ENCODE peak calls at places on chromosomes 1 and 21, in four cellular contexts. One of them, this sample, is unnamed.

GRCh38 chr21:15539376-15539775 is 190.4 kb upstream of the USP25 start:
- DNase-seq in mammary epithelial cell: no peak
- DNase-seq in Jurkat, Clone E6-1: no peak
- DNase-seq in cardiac muscle cell: no peak
- DNase-seq in this sample: no peak

GRCh38 chr1:216045400-216045799 is 377.8 kb downstream of the USH2A start:
- DNase-seq in mammary epithelial cell: peak
- DNase-seq in Jurkat, Clone E6-1: no peak
- DNase-seq in cardiac muscle cell: peak
- DNase-seq in this sample: peak

GRCh38 chr1:182460550-182460951 is 10.6 kb downstream of the RGSL1 start:
- DNase-seq in mammary epithelial cell: no peak
- DNase-seq in Jurkat, Clone E6-1: no peak
- DNase-seq in cardiac muscle cell: peak
- DNase-seq in this sample: no peak

GRCh38 chr1:155698382-155699038 is 9.6 kb downstream of the DAP3 start:
- DNase-seq in mammary epithelial cell: peak
- DNase-seq in Jurkat, Clone E6-1: no peak
- DNase-seq in cardiac muscle cell: peak
- DNase-seq in this sample: peak

GRCh38 chr1:74502432-74502831 is 10.0 kb downstream of the LRRC53 start:
- DNase-seq in mammary epithelial cell: peak
- DNase-seq in Jurkat, Clone E6-1: peak
- DNase-seq in cardiac muscle cell: peak
- DNase-seq in this sample: peak

GRCh38 chr1:91569411-91570104 is 68.9 kb downstream of the CDC7 start:
- DNase-seq in mammary epithelial cell: peak
- DNase-seq in Jurkat, Clone E6-1: no peak
- DNase-seq in cardiac muscle cell: peak
- DNase-seq in this sample: peak

GRCh38 chr1:212162635-212163034 is 122.6 kb upstream of the PPP2R5A start:
- DNase-seq in mammary epithelial cell: peak
- DNase-seq in Jurkat, Clone E6-1: peak
- DNase-seq in cardiac muscle cell: peak
- DNase-seq in this sample: peak

GRCh38 chr1:220803401-220804201 is 16.9 kb downstream of the MTARC1 start:
- DNase-seq in mammary epithelial cell: no peak
- DNase-seq in Jurkat, Clone E6-1: peak
- DNase-seq in cardiac muscle cell: peak
- DNase-seq in this sample: no peak

GRCh38 chr1:228350831-228351781 is 55.5 kb downstream of the TRIM11 start:
- DNase-seq in mammary epithelial cell: no peak
- DNase-seq in Jurkat, Clone E6-1: no peak
- DNase-seq in cardiac muscle cell: no peak
- DNase-seq in this sample: peak

GRCh38 chr1:232477728-232478127 is 152.2 kb downstream of the SIPA1L2 start:
- DNase-seq in mammary epithelial cell: peak
- DNase-seq in Jurkat, Clone E6-1: no peak
- DNase-seq in cardiac muscle cell: peak
- DNase-seq in this sample: peak

GRCh38 chr1:53568540-53568939 is 109.3 kb downstream of the DMRTB1 start:
- DNase-seq in mammary epithelial cell: no peak
- DNase-seq in Jurkat, Clone E6-1: no peak
- DNase-seq in cardiac muscle cell: no peak
- DNase-seq in this sample: no peak

GRCh38 chr1:44760876-44761275 is 14.5 kb upstream of the RPS8 start:
- DNase-seq in mammary epithelial cell: no peak
- DNase-seq in Jurkat, Clone E6-1: no peak
- DNase-seq in cardiac muscle cell: no peak
- DNase-seq in this sample: no peak

GRCh38 chr1:183238071-183238470 is 52.0 kb downstream of the LAMC2 start:
- DNase-seq in mammary epithelial cell: peak
- DNase-seq in Jurkat, Clone E6-1: no peak
- DNase-seq in cardiac muscle cell: peak
- DNase-seq in this sample: peak

GRCh38 chr1:79198841-79199240 is 192.3 kb upstream of the ADGRL4 start:
- DNase-seq in mammary epithelial cell: peak
- DNase-seq in Jurkat, Clone E6-1: no peak
- DNase-seq in cardiac muscle cell: peak
- DNase-seq in this sample: no peak

GRCh38 chr1:107609808-107610207 is 355.2 kb downstream of the VAV3 start:
- DNase-seq in mammary epithelial cell: peak
- DNase-seq in Jurkat, Clone E6-1: no peak
- DNase-seq in cardiac muscle cell: no peak
- DNase-seq in this sample: no peak

GRCh38 chr1:178575611-178576331 is 62.9 kb downstream of the TEX35 start:
- DNase-seq in mammary epithelial cell: no peak
- DNase-seq in Jurkat, Clone E6-1: no peak
- DNase-seq in cardiac muscle cell: no peak
- DNase-seq in this sample: no peak

GRCh38 chr1:178908358-178908757 is 37.5 kb upstream of the ANGPTL1 start:
- DNase-seq in mammary epithelial cell: no peak
- DNase-seq in Jurkat, Clone E6-1: no peak
- DNase-seq in cardiac muscle cell: peak
- DNase-seq in this sample: no peak

GRCh38 chr1:67169932-67170331 is 3.7 kb downstream of the IL23R start:
- DNase-seq in mammary epithelial cell: no peak
- DNase-seq in Jurkat, Clone E6-1: no peak
- DNase-seq in cardiac muscle cell: no peak
- DNase-seq in this sample: no peak

GRCh38 chr1:85934531-85934930 is 222.0 kb downstream of the COL24A1 start:
- DNase-seq in mammary epithelial cell: no peak
- DNase-seq in Jurkat, Clone E6-1: no peak
- DNase-seq in cardiac muscle cell: peak
- DNase-seq in this sample: no peak

GRCh38 chr1:247335871-247336270 is 4.2 kb upstream of the ZNF496 start:
- DNase-seq in mammary epithelial cell: no peak
- DNase-seq in Jurkat, Clone E6-1: no peak
- DNase-seq in cardiac muscle cell: peak
- DNase-seq in this sample: peak

GRCh38 chr1:21189906-21190500 is 13.3 kb upstream of the EIF4G3 start:
- DNase-seq in mammary epithelial cell: no peak
- DNase-seq in Jurkat, Clone E6-1: no peak
- DNase-seq in cardiac muscle cell: no peak
- DNase-seq in this sample: no peak

GRCh38 chr21:45889961-45890360 is 91.6 kb upstream of the COL6A1 start:
- DNase-seq in mammary epithelial cell: no peak
- DNase-seq in Jurkat, Clone E6-1: no peak
- DNase-seq in cardiac muscle cell: no peak
- DNase-seq in this sample: no peak

GRCh38 chr1:53729536-53730485 is 9.2 kb downstream of the GLIS1 start:
- DNase-seq in mammary epithelial cell: no peak
- DNase-seq in Jurkat, Clone E6-1: no peak
- DNase-seq in cardiac muscle cell: no peak
- DNase-seq in this sample: peak

GRCh38 chr1:42941640-42942330 is 16.9 kb downstream of the SLC2A1 start:
- DNase-seq in mammary epithelial cell: peak
- DNase-seq in Jurkat, Clone E6-1: no peak
- DNase-seq in cardiac muscle cell: peak
- DNase-seq in this sample: peak

GRCh38 chr1:229164836-229165285 is 106.0 kb upstream of the RAB4A start:
- DNase-seq in mammary epithelial cell: no peak
- DNase-seq in Jurkat, Clone E6-1: no peak
- DNase-seq in cardiac muscle cell: peak
- DNase-seq in this sample: no peak

GRCh38 chr1:153192697-153193096 is 10.5 kb upstream of the LELP1 start:
- DNase-seq in mammary epithelial cell: peak
- DNase-seq in Jurkat, Clone E6-1: no peak
- DNase-seq in cardiac muscle cell: no peak
- DNase-seq in this sample: no peak

GRCh38 chr1:5611855-5612254 is 380.4 kb downstream of the NPHP4 start:
- DNase-seq in mammary epithelial cell: no peak
- DNase-seq in Jurkat, Clone E6-1: no peak
- DNase-seq in cardiac muscle cell: no peak
- DNase-seq in this sample: no peak

GRCh38 chr21:28771790-28772501 is 220.7 kb downstream of the LTN1 start:
- DNase-seq in mammary epithelial cell: peak
- DNase-seq in Jurkat, Clone E6-1: no peak
- DNase-seq in cardiac muscle cell: peak
- DNase-seq in this sample: no peak

GRCh38 chr1:245932302-245932972 is 574.6 kb downstream of the SMYD3 start:
- DNase-seq in mammary epithelial cell: no peak
- DNase-seq in Jurkat, Clone E6-1: no peak
- DNase-seq in cardiac muscle cell: no peak
- DNase-seq in this sample: no peak

GRCh38 chr1:234295626-234296025 is 77.6 kb upstream of the COA6 start:
- DNase-seq in mammary epithelial cell: no peak
- DNase-seq in Jurkat, Clone E6-1: no peak
- DNase-seq in cardiac muscle cell: no peak
- DNase-seq in this sample: no peak

GRCh38 chr1:173191011-173191410 is 16.1 kb downstream of the TNFSF4 start:
- DNase-seq in mammary epithelial cell: peak
- DNase-seq in Jurkat, Clone E6-1: no peak
- DNase-seq in cardiac muscle cell: peak
- DNase-seq in this sample: no peak

GRCh38 chr1:59013276-59013927 is 229.6 kb upstream of the JUN start:
- DNase-seq in mammary epithelial cell: peak
- DNase-seq in Jurkat, Clone E6-1: no peak
- DNase-seq in cardiac muscle cell: peak
- DNase-seq in this sample: no peak
- H3K4me3 ChIP-seq in mammary epithelial cell: no peak
- H3K4me3 ChIP-seq in Jurkat, Clone E6-1: no peak
- H3K4me3 ChIP-seq in cardiac muscle cell: no peak
- H3K4me3 ChIP-seq in this sample: peak

GRCh38 chr1:1304331-1305299 is 3.1 kb downstream of the ACAP3 start:
- DNase-seq in mammary epithelial cell: peak
- DNase-seq in Jurkat, Clone E6-1: no peak
- DNase-seq in cardiac muscle cell: peak
- DNase-seq in this sample: peak
- H3K4me3 ChIP-seq in mammary epithelial cell: peak
- H3K4me3 ChIP-seq in Jurkat, Clone E6-1: peak
- H3K4me3 ChIP-seq in cardiac muscle cell: no peak
- H3K4me3 ChIP-seq in this sample: peak

DNA sequence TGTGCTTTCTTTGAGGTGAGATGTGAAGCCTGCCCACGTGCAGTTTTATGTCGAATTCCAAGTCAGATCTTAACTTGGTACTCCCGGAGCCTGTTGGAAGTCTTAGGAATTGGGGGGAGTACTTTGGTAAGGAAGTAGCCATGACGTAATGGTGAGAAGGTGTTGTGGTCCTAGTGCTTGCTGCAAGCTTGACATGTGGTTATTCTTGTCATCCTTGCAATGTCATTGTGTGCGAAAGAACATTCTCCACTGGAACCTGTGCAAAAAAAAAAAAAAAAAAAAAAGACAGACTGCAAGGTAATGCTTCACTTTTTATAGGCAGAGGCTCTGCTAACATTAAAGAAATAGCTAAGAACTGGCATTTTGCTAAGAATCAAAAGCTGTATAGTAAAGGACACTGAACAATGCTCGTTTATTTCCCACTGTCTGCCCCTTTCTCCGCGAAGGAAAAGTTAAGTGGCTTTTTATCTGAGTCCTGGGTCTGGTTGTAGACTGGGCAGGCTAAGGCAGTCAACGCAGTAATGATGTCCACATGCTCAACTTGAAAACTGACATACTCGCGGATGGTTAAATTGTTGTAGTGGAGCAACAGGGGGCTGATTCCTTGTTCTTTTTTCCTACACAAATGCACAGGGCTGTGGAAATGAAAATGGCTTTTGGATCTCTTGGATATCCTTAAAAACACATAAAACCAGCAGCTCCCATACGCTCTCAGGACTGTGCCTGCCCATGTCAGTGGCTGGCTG is 2.1 kb downstream of the KAZN start:
- DNase-seq in mammary epithelial cell: no peak
- DNase-seq in Jurkat, Clone E6-1: no peak
- DNase-seq in cardiac muscle cell: no peak
- DNase-seq in this sample: no peak
- H3K4me3 ChIP-seq in mammary epithelial cell: no peak
- H3K4me3 ChIP-seq in Jurkat, Clone E6-1: no peak
- H3K4me3 ChIP-seq in cardiac muscle cell: peak
- H3K4me3 ChIP-seq in this sample: peak

GRCh38 chr1:162256287-162256686 is 120.4 kb downstream of the SPATA46 start:
- DNase-seq in mammary epithelial cell: no peak
- DNase-seq in Jurkat, Clone E6-1: no peak
- DNase-seq in cardiac muscle cell: no peak
- DNase-seq in this sample: no peak

GRCh38 chr1:162251102-162251501 is 125.6 kb downstream of the SPATA46 start:
- DNase-seq in mammary epithelial cell: no peak
- DNase-seq in Jurkat, Clone E6-1: no peak
- DNase-seq in cardiac muscle cell: no peak
- DNase-seq in this sample: no peak

GRCh38 chr1:162250004-162250730 is 126.5 kb downstream of the SPATA46 start:
- DNase-seq in mammary epithelial cell: no peak
- DNase-seq in Jurkat, Clone E6-1: no peak
- DNase-seq in cardiac muscle cell: no peak
- DNase-seq in this sample: no peak

GRCh38 chr1:162252209-162252608 is 124.4 kb downstream of the SPATA46 start:
- DNase-seq in mammary epithelial cell: no peak
- DNase-seq in Jurkat, Clone E6-1: no peak
- DNase-seq in cardiac muscle cell: peak
- DNase-seq in this sample: no peak

GRCh38 chr1:162253790-162254189 is 122.9 kb downstream of the SPATA46 start:
- DNase-seq in mammary epithelial cell: no peak
- DNase-seq in Jurkat, Clone E6-1: no peak
- DNase-seq in cardiac muscle cell: no peak
- DNase-seq in this sample: no peak
- H3K4me3 ChIP-seq in mammary epithelial cell: no peak
- H3K4me3 ChIP-seq in Jurkat, Clone E6-1: no peak
- H3K4me3 ChIP-seq in cardiac muscle cell: no peak
- H3K4me3 ChIP-seq in this sample: no peak

GRCh38 chr1:111813440-111814304 is 58.0 kb downstream of the DDX20 start:
- DNase-seq in mammary epithelial cell: no peak
- DNase-seq in Jurkat, Clone E6-1: peak
- DNase-seq in cardiac muscle cell: peak
- DNase-seq in this sample: no peak

GRCh38 chr1:111814305-111814628 is 58.6 kb downstream of the DDX20 start:
- DNase-seq in mammary epithelial cell: no peak
- DNase-seq in Jurkat, Clone E6-1: no peak
- DNase-seq in cardiac muscle cell: no peak
- DNase-seq in this sample: no peak

GRCh38 chr1:111812306-111812705 is 56.6 kb downstream of the DDX20 start:
- DNase-seq in mammary epithelial cell: no peak
- DNase-seq in Jurkat, Clone E6-1: no peak
- DNase-seq in cardiac muscle cell: no peak
- DNase-seq in this sample: no peak

GRCh38 chr1:111811891-111812290 is 56.2 kb downstream of the DDX20 start:
- DNase-seq in mammary epithelial cell: no peak
- DNase-seq in Jurkat, Clone E6-1: no peak
- DNase-seq in cardiac muscle cell: no peak
- DNase-seq in this sample: no peak

DNA sequence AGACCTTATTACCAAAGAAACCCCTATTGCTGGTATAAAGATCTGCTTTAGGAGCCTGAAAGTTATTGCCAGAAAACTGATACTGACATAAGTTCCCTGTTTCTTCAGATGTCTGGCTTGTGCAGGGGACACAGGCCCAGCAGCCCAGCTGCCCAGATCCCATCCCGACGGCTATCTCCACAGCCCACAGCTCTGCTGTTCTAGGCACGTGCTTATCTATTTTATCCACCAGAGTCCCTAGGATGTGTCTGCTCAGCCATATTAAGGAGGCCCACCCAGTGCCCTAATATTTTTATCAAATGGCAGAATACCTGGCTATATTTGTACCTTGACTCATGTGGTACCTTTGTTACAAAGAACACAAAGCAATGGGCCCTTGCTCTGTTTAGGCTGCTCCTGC is 58.9 kb downstream of the DDX20 start:
- DNase-seq in mammary epithelial cell: no peak
- DNase-seq in Jurkat, Clone E6-1: no peak
- DNase-seq in cardiac muscle cell: no peak
- DNase-seq in this sample: no peak
- H3K4me3 ChIP-seq in mammary epithelial cell: no peak
- H3K4me3 ChIP-seq in Jurkat, Clone E6-1: no peak
- H3K4me3 ChIP-seq in cardiac muscle cell: no peak
- H3K4me3 ChIP-seq in this sample: no peak